ENCODE peak calls at places on chromosomes 3 and 15, in four cellular contexts. L, K, D and T are unnamed samples. For H3K4me1, the result is how much of the 10 kb centered on the place peaks cover.

GRCh38 chr15:73361331-73361730 is 7.4 kb downstream of the HCN4 start:
- DNase-seq in L (no peak), K (no peak), D (no peak), T (no peak)

GRCh38 chr15:52023169-52023922 is 4.3 kb downstream of the MAPK6 start:
- DNase-seq in L (no peak), K (no peak), D (no peak), T (no peak)

GRCh38 chr15:86154705-86155104 is 75.0 kb downstream of the AGBL1 start:
- DNase-seq in L (no peak), K (no peak), D (no peak), T (no peak)

GRCh38 chr3:4570840-4571621 is 77.9 kb downstream of the ITPR1 start:
- DNase-seq in L (no peak), K (no peak), D (no peak), T (no peak)

GRCh38 chr15:100125627-100126231 is 216.0 kb downstream of the ADAMTS17 start:
- DNase-seq in L (peak), K (peak), D (peak), T (peak)

GRCh38 chr15:68274184-68274848 is 3.2 kb upstream of the FEM1B start:
- DNase-seq in L (no peak), K (no peak), D (no peak), T (no peak)

GRCh38 chr15:45279024-45279697 is 27.1 kb downstream of the SLC28A2 start:
- DNase-seq in L (peak), K (peak), D (peak), T (peak)

GRCh38 chr15:89772933-89773583 is 3.1 kb upstream of the MESP2 start:
- DNase-seq in L (no peak), K (no peak), D (no peak), T (no peak)

GRCh38 chr3:150068440-150069157 is 97.9 kb upstream of the PFN2 start:
- DNase-seq in L (no peak), K (no peak), D (no peak), T (no peak)

GRCh38 chr3:143429628-143430514 is 310.3 kb downstream of the CHST2 start:
- DNase-seq in L (no peak), K (no peak), D (no peak), T (no peak)

GRCh38 chr3:3178498-3179328 is 778 bp downstream of the CRBN start:
- DNase-seq in L (no peak), K (no peak), D (no peak), T (no peak)

GRCh38 chr15:22895465-22896190 is 57.2 kb downstream of the NIPA2 start:
- DNase-seq in L (no peak), K (peak), D (peak), T (no peak)

GRCh38 chr3:75001330-75001729 is 386.9 kb upstream of the CNTN3 start:
- DNase-seq in L (no peak), K (no peak), D (no peak), T (no peak)

GRCh38 chr3:10520118-10520517 is 14.7 kb upstream of the ATP2B2 start:
- DNase-seq in L (no peak), K (peak), D (peak), T (no peak)

GRCh38 chr3:171772427-171773056 is 37.7 kb downstream of the PLD1 start:
- DNase-seq in L (peak), K (no peak), D (peak), T (peak)

GRCh38 chr15:77187751-77188464 is 117.0 kb upstream of the TSPAN3 start:
- DNase-seq in L (peak), K (no peak), D (no peak), T (no peak)

GRCh38 chr3:31448035-31448881 is 84.5 kb upstream of the STT3B start:
- DNase-seq in L (no peak), K (no peak), D (peak), T (no peak)

GRCh38 chr15:57662091-57662744 is 44.3 kb upstream of the POLR2M start:
- DNase-seq in L (no peak), K (no peak), D (no peak), T (no peak)

GRCh38 chr3:125271127-125271526 is 58.6 kb upstream of the SLC12A8 start:
- DNase-seq in L (no peak), K (no peak), D (no peak), T (no peak)

GRCh38 chr15:68256675-68257450 is 20.7 kb upstream of the FEM1B start:
- DNase-seq in L (peak), K (peak), D (peak), T (peak)

GRCh38 chr3:118688396-118688884 is 346.2 kb downstream of the IGSF11 start:
- DNase-seq in L (no peak), K (no peak), D (no peak), T (no peak)

GRCh38 chr3:141056716-141057115 is 5.6 kb downstream of the SPSB4 start:
- DNase-seq in L (peak), K (no peak), D (no peak), T (no peak)

GRCh38 chr3:96264701-96265100 is 549.7 kb upstream of the EPHA6 start:
- DNase-seq in L (no peak), K (no peak), D (no peak), T (no peak)

GRCh38 chr3:51591231-51591630 is 52.7 kb downstream of the RAD54L2 start:
- DNase-seq in L (no peak), K (no peak), D (no peak), T (no peak)

GRCh38 chr3:98563661-98564281 is 29.6 kb downstream of the CPOX start:
- DNase-seq in L (no peak), K (no peak), D (no peak), T (no peak)

GRCh38 chr15:73051402-73051810 is 857 bp upstream of the NEO1 start:
- DNase-seq in L (peak), K (peak), D (peak), T (peak)

GRCh38 chr3:181692850-181693154 is 18.9 kb upstream of the SOX2 start:
- DNase-seq in L (no peak), K (no peak), D (no peak), T (no peak)
- H3K27ac ChIP-seq in L (no peak), K (no peak), D (no peak), T (no peak)

GRCh38 chr15:70504988-70505387 is 258.4 kb downstream of the UACA start:
- DNase-seq in L (no peak), K (no peak), D (no peak), T (no peak)
- H3K4me1 ChIP-seq in L (under half), K (under half), D (under half), T (under half)

DNA sequence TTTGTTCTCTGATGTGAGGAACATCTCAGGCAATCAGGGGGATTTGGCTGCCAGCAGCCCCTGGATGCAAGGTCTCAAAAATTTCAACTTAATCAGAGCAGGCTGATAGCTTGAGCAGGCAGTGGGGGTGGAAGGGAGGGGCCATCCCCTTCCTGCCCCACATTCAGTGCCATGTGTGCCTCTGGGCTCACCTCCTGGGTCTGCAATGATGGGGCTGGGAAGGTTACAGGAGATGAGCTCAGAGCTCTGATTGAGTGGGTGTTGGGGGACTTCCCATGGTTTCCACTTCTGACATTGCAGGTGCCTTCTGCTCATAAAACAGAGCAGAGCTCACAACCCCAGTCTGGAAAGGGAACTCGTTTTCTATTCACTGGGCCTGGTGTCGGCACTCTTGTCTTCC is 37.0 kb downstream of the PARP16 start:
- DNase-seq in L (no peak), K (no peak), D (no peak), T (no peak)
- H3K4me3 ChIP-seq in L (no peak), K (no peak), D (no peak), T (no peak)

DNA sequence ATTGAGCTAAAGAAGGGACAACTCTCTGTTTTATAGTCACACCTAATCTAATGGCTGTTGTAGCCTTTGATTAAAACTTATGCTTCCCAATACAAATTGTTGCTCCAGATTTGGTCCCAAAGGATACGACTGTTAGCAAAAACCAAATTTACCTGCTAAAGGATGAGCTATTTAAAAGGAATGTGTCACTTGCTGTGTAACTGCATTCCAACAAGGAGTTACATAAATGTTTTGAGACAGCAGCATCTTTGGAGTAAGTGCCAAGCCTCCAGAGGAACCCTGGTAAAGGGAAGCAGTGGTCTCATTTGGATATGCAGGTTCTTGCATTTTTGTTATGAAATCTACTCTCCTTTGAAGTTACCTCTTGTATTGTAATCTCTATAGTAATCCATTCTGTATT is 233.3 kb downstream of the THSD4 start:
- DNase-seq in L (no peak), K (no peak), D (no peak), T (no peak)
- H3K27ac ChIP-seq in L (no peak), K (no peak), D (no peak), T (no peak)

GRCh38 chr3:9399746-9400145 is 2.3 kb downstream of the SETD5 start:
- DNase-seq in L (peak), K (peak), D (peak), T (peak)
- H3K4me1 ChIP-seq in L (under half), K (under half), D (half or more), T (under half)

DNA sequence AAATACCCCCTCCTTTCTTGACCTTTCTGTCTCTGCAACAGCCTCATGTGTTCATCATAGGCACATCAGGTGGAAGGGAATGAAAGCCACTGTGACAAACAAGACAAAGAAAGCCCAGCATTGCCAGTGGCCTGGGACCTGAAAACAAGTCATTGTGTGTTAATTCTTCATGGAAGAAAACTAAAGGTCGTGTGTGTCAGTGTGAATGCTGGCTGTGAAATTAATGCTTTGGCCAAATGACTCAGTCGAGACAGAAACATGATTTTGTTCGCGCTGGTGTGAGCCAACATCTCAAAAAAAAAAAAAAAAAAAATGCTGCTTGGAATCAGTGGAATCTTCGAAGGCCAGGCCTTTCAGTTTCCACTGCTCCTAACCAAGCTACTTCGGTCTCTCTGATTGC is 386.5 kb upstream of the PROK2 start:
- DNase-seq in L (peak), K (no peak), D (no peak), T (no peak)
- H3K4me3 ChIP-seq in L (no peak), K (no peak), D (no peak), T (no peak)

DNA sequence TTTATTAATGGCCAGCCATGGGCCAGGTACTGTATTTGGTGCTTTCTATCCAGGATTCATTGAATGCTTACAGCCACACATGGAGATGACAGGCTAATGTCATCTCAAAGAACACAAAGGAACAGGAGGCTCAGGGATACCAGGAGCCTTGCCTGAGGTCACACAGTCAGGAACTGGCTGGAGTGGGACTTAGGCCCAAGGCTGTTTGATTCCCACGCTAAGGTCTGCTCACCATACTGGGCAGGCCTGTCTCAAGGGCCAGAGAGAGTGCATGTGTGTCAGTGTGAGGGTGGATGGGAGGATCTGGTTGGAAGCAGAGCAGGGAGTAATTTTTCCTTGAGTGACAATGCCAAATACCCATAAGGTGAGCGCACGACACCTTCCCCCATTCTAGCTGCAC is 37.6 kb downstream of the EPHB3 start:
- DNase-seq in L (no peak), K (no peak), D (no peak), T (no peak)
- H3K27ac ChIP-seq in L (no peak), K (no peak), D (no peak), T (no peak)

DNA sequence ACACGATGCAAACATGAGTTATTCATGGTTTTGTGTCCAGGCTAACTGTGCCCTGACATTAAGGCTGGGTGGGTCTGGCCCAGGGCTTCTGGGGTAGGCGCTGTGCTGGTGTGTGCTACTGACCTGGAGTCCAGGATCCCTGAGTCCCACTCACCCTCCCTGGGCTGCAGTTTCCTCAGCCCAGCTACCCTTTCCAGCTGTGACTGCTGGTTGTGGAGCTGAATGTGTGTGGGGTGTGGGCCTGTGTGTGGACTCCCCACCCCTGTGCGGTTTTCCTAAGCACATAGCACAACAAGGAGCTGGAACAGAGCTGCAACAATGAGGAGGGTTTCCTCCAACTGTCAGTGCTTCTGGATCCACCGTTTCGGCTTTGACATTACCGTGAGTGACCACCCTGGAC is 38.0 kb downstream of the SMAD3 start:
- DNase-seq in L (no peak), K (peak), D (no peak), T (no peak)
- H3K4me1 ChIP-seq in L (under half), K (under half), D (half or more), T (under half)

DNA sequence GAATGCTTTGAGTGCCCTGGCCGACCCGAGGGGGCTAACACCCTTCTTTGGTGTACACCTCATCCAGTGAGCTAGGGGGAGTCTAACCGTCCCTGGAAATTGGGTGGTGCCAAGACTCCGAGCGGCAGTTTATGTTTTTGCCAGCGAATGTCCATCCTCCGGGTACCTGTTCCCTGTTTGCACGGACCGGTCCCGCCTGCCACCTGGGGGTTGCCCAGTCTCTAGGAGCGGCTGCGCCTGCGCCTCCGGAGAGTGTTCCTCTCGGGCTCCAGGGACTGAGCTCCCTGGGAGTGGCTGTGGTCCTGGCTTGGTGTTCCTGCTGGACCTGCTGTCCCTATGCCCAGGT is 913 bp upstream of the WNT7A start:
- DNase-seq in L (no peak), K (no peak), D (no peak), T (peak)
- H3K4me3 ChIP-seq in L (no peak), K (no peak), D (peak), T (no peak)

GRCh38 chr3:71101014-71101413 is 482.5 kb downstream of the FOXP1 start:
- DNase-seq in L (no peak), K (no peak), D (no peak), T (no peak)

GRCh38 chr3:71104090-71104489 is 479.4 kb downstream of the FOXP1 start:
- DNase-seq in L (no peak), K (no peak), D (no peak), T (no peak)

GRCh38 chr3:71101581-71101980 is 481.9 kb downstream of the FOXP1 start:
- DNase-seq in L (no peak), K (no peak), D (no peak), T (no peak)

GRCh38 chr3:71103430-71103881 is 480.1 kb downstream of the FOXP1 start:
- DNase-seq in L (peak), K (peak), D (peak), T (peak)

DNA sequence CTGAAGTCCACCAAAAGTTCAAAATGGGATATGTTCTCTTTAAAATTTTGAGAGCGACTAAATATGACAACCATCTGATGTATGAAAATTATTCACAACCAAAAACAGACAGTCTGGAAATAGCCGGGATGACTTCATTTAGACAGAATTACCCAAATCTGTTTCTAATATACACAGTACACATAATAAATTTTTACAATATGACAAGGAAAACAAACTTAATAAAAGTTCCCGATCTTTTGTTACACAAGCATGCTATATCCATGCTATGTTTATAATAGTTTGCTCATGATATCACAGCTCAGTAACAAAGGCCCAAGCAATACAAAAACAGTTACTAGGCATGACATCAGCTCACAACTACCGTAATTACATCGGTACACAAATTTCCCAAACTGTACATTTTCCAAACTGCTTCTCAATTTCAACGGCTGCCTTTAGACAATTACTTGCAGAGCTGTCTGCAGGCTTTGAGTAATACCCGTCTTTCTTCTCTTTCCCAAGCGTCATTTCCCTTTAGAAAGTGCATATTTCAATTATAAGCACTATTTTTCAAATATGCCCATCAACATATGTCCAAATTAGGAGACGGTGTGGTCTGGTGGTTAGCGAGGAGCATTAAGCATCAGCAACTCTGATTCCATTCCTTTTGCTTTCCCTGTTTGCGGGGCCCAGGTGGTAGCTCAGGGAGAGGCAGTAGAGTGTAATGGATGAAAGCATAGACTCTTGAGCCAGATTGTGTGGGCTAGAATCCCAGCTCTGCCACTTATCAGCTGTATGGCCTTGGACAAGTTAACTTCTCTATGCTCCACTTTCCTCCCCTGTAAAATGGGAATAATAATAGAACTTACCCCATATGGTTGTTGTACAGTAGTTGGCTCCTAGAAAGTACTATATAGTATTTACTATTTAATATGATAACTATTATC is 481.2 kb downstream of the FOXP1 start:
- DNase-seq in L (no peak), K (no peak), D (no peak), T (no peak)
- H3K27ac ChIP-seq in L (no peak), K (peak), D (peak), T (peak)